ENCODE peak calls at places on chromosomes 1 and 21, in four cellular contexts. F is left lung, G is astrocyte of the cerebellum, Z is cardiac muscle cell. S is an unnamed sample.

GRCh38 chr1:116309090-116309870 is 63.8 kb upstream of the ATP1A1 start:
- DNase-seq in F (no peak), Z (no peak), G (no peak), S (no peak)

GRCh38 chr1:206580438-206581113 is 31.7 kb downstream of the EIF2D start:
- DNase-seq in Z (no peak), G (no peak), F (no peak), S (no peak)

GRCh38 chr1:4512622-4513021 is 141.8 kb upstream of the AJAP1 start:
- DNase-seq in G (no peak), F (no peak), Z (no peak), S (no peak)

GRCh38 chr1:21072721-21073120 is 104.0 kb downstream of the EIF4G3 start:
- DNase-seq in F (no peak), G (no peak), Z (peak; percentile 56), S (no peak)

GRCh38 chr1:150548324-150548631 is 930 bp upstream of the ADAMTSL4 start:
- DNase-seq in F (no peak), G (no peak), Z (no peak), S (no peak)

GRCh38 chr21:14403681-14404318 is 20.9 kb upstream of the HSPA13 start:
- DNase-seq in F (no peak), Z (peak; percentile 60), G (peak; percentile 40), S (no peak)

GRCh38 chr1:180598333-180598979 is 33.4 kb upstream of the XPR1 start:
- DNase-seq in F (no peak), G (no peak), Z (no peak), S (no peak)

GRCh38 chr1:35499230-35499629 is 58.0 kb downstream of the KIAA0319L start:
- DNase-seq in G (no peak), Z (no peak), F (no peak), S (no peak)

GRCh38 chr1:201708085-201708512 is 120.9 kb upstream of the IPO9 start:
- DNase-seq in Z (peak; percentile 77), G (no peak), F (no peak), S (no peak)

GRCh38 chr1:21307663-21308062 is 17.4 kb upstream of the ECE1 start:
- DNase-seq in Z (no peak), F (no peak), G (no peak), S (no peak)

GRCh38 chr1:224632921-224633321 is 16.8 kb downstream of the CNIH3 start:
- DNase-seq in G (no peak), F (no peak), Z (peak; percentile 65), S (no peak)

GRCh38 chr1:226763741-226764264 is 24.7 kb upstream of the ITPKB start:
- DNase-seq in G (peak; percentile 66), Z (peak; percentile 79), F (no peak), S (no peak)

GRCh38 chr1:154988053-154988954 is 5.1 kb upstream of the LENEP start:
- DNase-seq in G (no peak), Z (no peak), F (no peak), S (no peak)

GRCh38 chr1:197144570-197145325 is 1.7 kb downstream of the ASPM start:
- DNase-seq in F (no peak), Z (peak; percentile 42), G (no peak), S (no peak)

GRCh38 chr1:184056921-184057496 is 5.5 kb downstream of the TSEN15 start:
- DNase-seq in G (peak; percentile 36), Z (peak; percentile 80), F (no peak), S (no peak)

GRCh38 chr1:27021347-27022031 is 8.8 kb upstream of the TENT5B start:
- DNase-seq in Z (peak; percentile 72), G (no peak), F (no peak), S (no peak)

GRCh38 chr1:14790967-14791366 is 192.5 kb downstream of the KAZN start:
- DNase-seq in F (no peak), Z (no peak), G (no peak), S (no peak)

GRCh38 chr1:14786104-14786675 is 187.7 kb downstream of the KAZN start:
- DNase-seq in G (no peak), Z (no peak), F (no peak), S (no peak)

GRCh38 chr1:14784790-14785773 is 186.6 kb downstream of the KAZN start:
- DNase-seq in F (no peak), Z (no peak), G (no peak), S (no peak)

GRCh38 chr1:14788065-14788464 is 189.6 kb downstream of the KAZN start:
- DNase-seq in G (no peak), F (no peak), Z (no peak), S (no peak)

GRCh38 chr1:14787604-14788003 is 189.1 kb downstream of the KAZN start:
- DNase-seq in Z (no peak), G (no peak), F (no peak), S (no peak)
- TF ChIP-seq CTCF in Z (no peak), G (no peak), F (no peak), S (no peak)

GRCh38 chr1:177431123-177431522 is 260.4 kb downstream of the BRINP2 start:
- DNase-seq in Z (no peak), G (no peak), F (no peak), S (no peak)

GRCh38 chr1:177429234-177429633 is 258.5 kb downstream of the BRINP2 start:
- DNase-seq in G (no peak), F (no peak), Z (no peak), S (no peak)

DNA sequence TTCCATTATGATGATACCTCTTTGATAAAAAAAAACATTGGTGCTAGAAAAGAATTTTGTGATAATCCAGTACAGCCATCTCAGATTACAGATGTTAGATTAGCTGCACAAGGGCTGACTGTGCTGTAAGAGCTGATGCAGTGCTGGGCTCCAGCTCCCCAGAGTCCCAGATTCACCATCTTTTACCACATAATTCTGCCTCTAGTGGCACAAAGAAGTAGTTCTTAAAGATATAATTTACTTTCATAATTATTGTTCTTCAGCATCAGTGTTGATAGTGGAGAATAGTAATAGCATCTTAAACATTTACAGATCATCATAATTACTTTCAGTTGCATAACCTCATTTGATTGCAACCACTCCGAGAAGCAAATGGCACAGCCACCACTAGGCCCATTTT is 262.1 kb downstream of the BRINP2 start:
- DNase-seq in Z (peak; percentile 9), F (no peak), G (no peak), S (no peak)
- TF ChIP-seq CTCF in Z (no peak), F (no peak), G (peak; percentile 15), S (no peak)

DNA sequence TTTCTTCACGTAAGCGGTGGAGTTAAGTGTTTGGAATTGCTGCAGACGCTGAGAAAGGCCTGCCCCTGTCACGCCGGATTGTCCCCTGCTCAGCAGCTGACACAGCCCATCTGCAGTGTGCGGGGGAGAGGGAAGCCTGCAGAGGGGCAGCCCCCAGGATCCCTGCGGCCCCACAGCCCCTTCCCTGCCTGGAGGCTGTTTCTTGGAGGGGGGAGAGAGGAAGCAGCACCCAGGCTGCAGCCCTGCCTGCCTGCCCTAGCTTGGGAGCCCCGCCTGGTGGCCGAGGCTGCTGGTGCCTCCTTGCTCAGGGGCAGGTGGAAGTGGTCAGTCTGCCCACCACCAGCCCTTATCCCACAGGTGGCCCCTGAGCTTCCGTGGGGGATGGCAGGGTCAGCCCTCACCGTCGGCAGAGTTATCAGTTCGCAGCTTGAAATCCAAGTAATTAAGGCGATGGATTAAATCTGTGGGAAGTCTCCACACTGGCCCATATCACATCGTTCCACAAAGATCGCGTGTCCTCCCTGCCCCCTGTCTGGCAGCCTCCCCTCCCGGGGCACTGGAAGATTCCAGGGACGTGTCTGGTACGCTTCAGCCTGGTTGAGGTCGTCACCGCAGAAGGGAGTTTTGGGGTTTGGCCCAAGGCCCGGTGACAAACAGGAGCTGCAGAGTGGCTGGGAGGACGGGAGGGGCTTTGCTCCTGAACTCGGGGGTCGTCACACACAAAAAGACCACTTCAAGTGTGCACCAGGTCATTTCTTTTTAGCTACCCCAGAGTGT is 50.9 kb downstream of the PRDM16 start:
- DNase-seq in F (no peak), Z (no peak), G (no peak), S (no peak)
- TF ChIP-seq CTCF in F (no peak), Z (no peak), G (no peak), S (no peak)

DNA sequence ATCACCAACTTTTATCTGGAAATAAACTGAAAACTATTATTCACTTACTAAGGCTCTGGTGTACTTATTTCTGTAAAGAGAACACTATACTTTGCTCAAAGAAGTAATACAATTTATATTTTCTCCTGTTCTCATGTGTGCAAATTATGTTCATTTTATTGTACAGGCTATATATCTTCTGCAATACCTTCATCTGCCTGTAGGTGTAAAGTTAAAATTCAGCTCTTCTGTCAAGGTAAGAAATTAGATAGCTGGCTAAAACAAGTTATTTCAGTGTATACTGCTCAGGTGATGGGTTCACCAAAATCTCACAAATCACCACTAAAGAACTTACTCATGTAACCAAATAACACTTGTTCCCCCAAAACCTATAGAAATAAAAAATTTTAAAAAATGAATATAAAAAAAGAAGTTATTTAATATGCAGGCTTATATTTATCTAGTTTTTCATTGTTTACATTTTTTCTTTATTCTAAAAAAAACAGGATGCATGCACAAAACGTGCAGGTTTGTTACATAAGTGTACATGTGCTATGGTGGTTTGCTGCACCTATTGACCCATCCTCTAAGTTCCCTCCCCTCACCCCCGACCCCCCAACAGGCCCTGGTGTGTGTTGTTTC is 81.5 kb downstream of the PTGER3 start:
- DNase-seq in F (no peak), Z (peak; percentile 1), G (no peak), S (no peak)
- TF ChIP-seq CTCF in F (peak; percentile 33), Z (peak; percentile 27), G (no peak), S (peak; percentile 68)

DNA sequence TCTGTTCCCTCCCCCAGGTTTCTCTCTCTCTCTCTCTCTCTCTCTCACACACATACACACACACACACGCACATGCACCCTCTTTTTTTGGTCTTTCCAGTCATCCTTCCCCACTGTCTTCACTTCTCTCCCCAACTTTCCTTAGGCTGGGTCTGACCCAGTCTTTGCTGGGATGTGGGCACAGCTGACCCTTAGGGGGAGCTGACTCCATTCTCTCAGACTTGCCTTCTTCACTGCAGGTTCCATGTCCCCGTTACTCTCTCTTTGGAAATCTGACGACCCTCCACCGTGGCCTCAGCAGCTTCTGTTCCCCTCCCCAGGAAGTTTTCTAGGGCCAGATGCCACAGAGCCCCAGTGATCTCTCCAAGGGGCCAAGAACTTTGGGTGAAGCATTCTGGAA is 2.1 kb downstream of the DISP3 start:
- DNase-seq in Z (no peak), G (no peak), F (no peak), S (no peak)
- TF ChIP-seq CTCF in Z (no peak), G (no peak), F (no peak), S (no peak)

GRCh38 chr1:108785264-108785663 is 38.8 kb downstream of the STXBP3 start:
- DNase-seq in G (no peak), Z (no peak), F (no peak), S (no peak)
- TF ChIP-seq CTCF in G (no peak), Z (no peak), F (no peak), S (no peak)

DNA sequence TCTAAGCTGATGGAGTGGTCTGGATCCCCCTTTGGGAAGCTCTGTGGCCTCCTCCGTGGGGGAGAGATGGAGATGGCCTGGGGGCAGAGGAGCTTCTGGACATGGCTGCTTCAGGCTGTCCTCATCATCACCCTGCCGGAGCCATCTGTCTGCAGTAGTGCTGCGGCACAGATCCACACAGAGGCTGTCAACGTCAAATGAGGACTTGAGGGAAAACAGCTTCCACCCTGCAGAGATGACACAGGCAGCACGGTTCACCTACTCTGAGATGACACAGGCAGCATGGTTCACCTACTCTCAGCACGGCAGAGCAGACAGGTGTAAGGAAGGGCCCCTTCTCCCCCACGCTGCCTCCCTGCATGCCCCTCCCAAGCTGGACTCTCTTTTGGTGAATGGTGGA is 134.3 kb downstream of the IGSF21 start:
- DNase-seq in F (no peak), G (no peak), Z (no peak), S (no peak)
- TF ChIP-seq CTCF in F (no peak), G (no peak), Z (no peak), S (no peak)

DNA sequence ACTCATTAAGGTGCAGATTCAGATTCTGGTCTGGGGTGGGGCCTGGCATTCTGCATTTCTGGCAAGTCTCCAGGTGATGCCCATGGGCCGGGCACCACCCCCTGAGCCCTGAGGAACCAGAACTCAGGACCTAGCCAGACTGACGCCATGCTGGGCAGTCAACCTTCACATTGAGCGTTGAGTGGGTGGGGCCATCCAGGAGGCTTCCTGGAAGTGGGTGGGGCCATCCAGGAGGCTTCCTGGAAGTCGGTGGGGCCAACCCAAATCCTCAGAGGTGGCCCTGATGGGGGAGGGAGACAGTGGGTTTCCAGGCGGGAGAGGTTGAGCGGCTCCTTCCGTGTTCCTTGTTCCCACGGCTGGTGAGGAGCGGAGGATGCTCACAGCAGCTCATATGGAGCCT is 435.1 kb downstream of the PTPRU start:
- DNase-seq in Z (no peak), G (no peak), F (no peak), S (no peak)
- TF ChIP-seq CTCF in Z (no peak), G (no peak), F (no peak), S (no peak)

S was measured in CD14-positive monocyte.